ENCODE peak calls at places on chromosomes 3 and 15, in four cellular contexts. C, A, Y and G are unnamed samples.

GRCh38 chr3:44511238-44511567 is 33.7 kb upstream of the ZNF445 start:
- DNase-seq in C (no peak), A (no peak), Y (no peak), G (no peak)

GRCh38 chr15:31297880-31298456 is 28.7 kb upstream of the KLF13 start:
- DNase-seq in C (no peak), A (no peak), Y (no peak), G (no peak)

GRCh38 chr15:41940441-41940857 is 31.9 kb downstream of the EHD4 start:
- DNase-seq in C (no peak), A (no peak), Y (no peak), G (no peak)

GRCh38 chr15:24772256-24772655 is 96.7 kb downstream of the NPAP1 start:
- DNase-seq in C (no peak), A (peak; percentile 39), Y (no peak), G (no peak)

GRCh38 chr15:44489464-44489863 is 47.5 kb upstream of the EIF3J start:
- DNase-seq in C (no peak), A (no peak), Y (peak; percentile 73), G (peak; percentile 89)

GRCh38 chr15:51678081-51678480 is 3.2 kb upstream of the SCG3 start:
- DNase-seq in C (no peak), A (no peak), Y (no peak), G (no peak)

GRCh38 chr3:61155701-61156292 is 95.5 kb downstream of the FHIT start:
- DNase-seq in C (no peak), A (no peak), Y (no peak), G (no peak)

GRCh38 chr3:45337839-45338470 is 50.4 kb upstream of the LARS2 start:
- DNase-seq in C (no peak), A (no peak), Y (no peak), G (no peak)

GRCh38 chr3:37812497-37812896 is 49.2 kb upstream of the CTDSPL start:
- DNase-seq in C (peak; percentile 84), A (no peak), Y (no peak), G (no peak)

GRCh38 chr15:83653639-83654378 is at the start of gene ADAMTSL3:
- DNase-seq in C (peak; percentile 88), A (peak; percentile 67), Y (no peak), G (peak; percentile 68)

GRCh38 chr15:96428742-96429141 is 98.2 kb downstream of the NR2F2 start:
- DNase-seq in C (peak; percentile 65), A (no peak), Y (peak; percentile 86), G (peak; percentile 83)

GRCh38 chr3:154122096-154122911 is 1.1 kb downstream of the ARHGEF26 start:
- DNase-seq in C (no peak), A (peak; percentile 36), Y (no peak), G (no peak)

GRCh38 chr15:70200511-70200991 is 102.8 kb upstream of the TLE3 start:
- DNase-seq in C (no peak), A (no peak), Y (no peak), G (no peak)

GRCh38 chr3:114418724-114419543 is 125.1 kb downstream of the TIGIT start:
- DNase-seq in C (no peak), A (no peak), Y (peak; percentile 25), G (peak; percentile 38)

GRCh38 chr15:55846108-55846707 is 103.3 kb upstream of the PRTG start:
- DNase-seq in C (no peak), A (no peak), Y (no peak), G (peak; percentile 37)

GRCh38 chr3:116270053-116270452 is 175.2 kb downstream of the LSAMP start:
- DNase-seq in C (no peak), A (no peak), Y (no peak), G (no peak)

GRCh38 chr15:44682211-44682610 is 18.7 kb upstream of the SPG11 start:
- DNase-seq in C (no peak), A (no peak), Y (no peak), G (no peak)

GRCh38 chr3:5194801-5195509 is 7.4 kb downstream of the EDEM1 start:
- DNase-seq in C (no peak), A (no peak), Y (peak; percentile 59), G (peak; percentile 56)

GRCh38 chr3:164879201-164879600 is 199.1 kb downstream of the SI start:
- DNase-seq in C (no peak), A (no peak), Y (no peak), G (no peak)

GRCh38 chr3:185225523-185225922 is 28.3 kb downstream of the EHHADH start:
- DNase-seq in C (no peak), A (no peak), Y (peak; percentile 11), G (peak; percentile 11)

GRCh38 chr3:127953636-127954035 is 38.6 kb downstream of the KBTBD12 start:
- DNase-seq in C (no peak), A (no peak), Y (no peak), G (no peak)

GRCh38 chr15:31438601-31439265 is 112.1 kb downstream of the KLF13 start:
- DNase-seq in C (peak; percentile 58), A (no peak), Y (no peak), G (no peak)

GRCh38 chr15:42444415-42445063 is 46.4 kb downstream of the ZNF106 start:
- DNase-seq in C (no peak), A (no peak), Y (no peak), G (no peak)

GRCh38 chr3:157922614-157923013 is 183.6 kb downstream of the SHOX2 start:
- DNase-seq in C (no peak), A (no peak), Y (no peak), G (no peak)

GRCh38 chr3:76949033-76949432 is 90.9 kb upstream of the ROBO2 start:
- DNase-seq in C (no peak), A (no peak), Y (no peak), G (no peak)

GRCh38 chr15:68819451-68820204 is 1.1 kb downstream of the ANP32A start:
- DNase-seq in C (no peak), A (peak; percentile 56), Y (no peak), G (peak; percentile 78)

GRCh38 chr3:197576838-197577237 is 21.1 kb upstream of the BDH1 start:
- DNase-seq in C (no peak), A (no peak), Y (no peak), G (no peak)

GRCh38 chr3:177596822-177597271 is 399.6 kb upstream of the TBL1XR1 start:
- DNase-seq in C (no peak), A (no peak), Y (no peak), G (peak; percentile 82)

GRCh38 chr15:40960151-40960885 is 7.0 kb downstream of the CHAC1 start:
- DNase-seq in C (no peak), A (no peak), Y (no peak), G (no peak)

GRCh38 chr15:81016253-81017068 is 15.7 kb downstream of the TLNRD1 start:
- DNase-seq in C (no peak), A (no peak), Y (no peak), G (no peak)

GRCh38 chr15:70466895-70467529 is 296.3 kb downstream of the UACA start:
- DNase-seq in C (no peak), A (peak; percentile 63), Y (no peak), G (peak; percentile 62)

GRCh38 chr3:89332311-89333159 is 225.1 kb downstream of the EPHA3 start:
- DNase-seq in C (no peak), A (no peak), Y (no peak), G (no peak)

GRCh38 chr3:13512451-13512850 is 32.3 kb downstream of the HDAC11 start:
- DNase-seq in C (no peak), A (no peak), Y (no peak), G (no peak)

GRCh38 chr3:3154879-3155610 is 24.4 kb downstream of the CRBN start:
- DNase-seq in C (no peak), A (no peak), Y (no peak), G (no peak)

GRCh38 chr3:131960324-131960723 is 74.5 kb downstream of the CPNE4 start:
- DNase-seq in C (no peak), A (no peak), Y (peak; percentile 27), G (no peak)

GRCh38 chr3:194900886-194901522 is 215.3 kb downstream of the FAM43A start:
- DNase-seq in C (no peak), A (no peak), Y (peak; percentile 68), G (no peak)

GRCh38 chr15:50113187-50113505 is 5.9 kb downstream of the ATP8B4 start:
- DNase-seq in C (no peak), A (no peak), Y (no peak), G (no peak)

GRCh38 chr3:180983136-180983535 is 6.4 kb downstream of the DNAJC19 start:
- DNase-seq in C (no peak), A (no peak), Y (no peak), G (no peak)

GRCh38 chr3:129994883-129995559 is 20.5 kb downstream of the TRH start:
- DNase-seq in C (no peak), A (no peak), Y (no peak), G (no peak)